ENCODE peak calls at places on chromosomes 12 and 14, in five cellular contexts. One of them, this sample, is unnamed.

GRCh38 chr14:87847216-87847615 is 145.8 kb downstream of the GALC start:
- DNase-seq in BE2C: no peak
- DNase-seq in HEK293T: no peak
- DNase-seq in prostate gland: no peak
- DNase-seq in stimulated activated effector memory CD8-positive, alpha-beta T cell treated with anti-CD3 and anti-CD28 coated beads, Interleukin-12 subunit alpha, Interleukin-12 subunit beta, amount 100 ng/mL, for 72 hours: no peak
- DNase-seq in this sample: no peak

GRCh38 chr12:55876110-55876509 is 33.4 kb upstream of the MMP19 start:
- DNase-seq in BE2C: no peak
- DNase-seq in HEK293T: no peak
- DNase-seq in prostate gland: no peak
- DNase-seq in stimulated activated effector memory CD8-positive, alpha-beta T cell treated with anti-CD3 and anti-CD28 coated beads, Interleukin-12 subunit alpha, Interleukin-12 subunit beta, amount 100 ng/mL, for 72 hours: no peak
- DNase-seq in this sample: no peak

GRCh38 chr14:63605041-63605532 is 36.6 kb downstream of the WDR89 start:
- DNase-seq in BE2C: no peak
- DNase-seq in HEK293T: no peak
- DNase-seq in prostate gland: no peak
- DNase-seq in stimulated activated effector memory CD8-positive, alpha-beta T cell treated with anti-CD3 and anti-CD28 coated beads, Interleukin-12 subunit alpha, Interleukin-12 subunit beta, amount 100 ng/mL, for 72 hours: no peak
- DNase-seq in this sample: no peak

GRCh38 chr14:52042371-52043037 is 26.4 kb downstream of the NID2 start:
- DNase-seq in BE2C: no peak
- DNase-seq in HEK293T: no peak
- DNase-seq in prostate gland: peak; percentile 23
- DNase-seq in stimulated activated effector memory CD8-positive, alpha-beta T cell treated with anti-CD3 and anti-CD28 coated beads, Interleukin-12 subunit alpha, Interleukin-12 subunit beta, amount 100 ng/mL, for 72 hours: no peak
- DNase-seq in this sample: no peak

GRCh38 chr14:68395585-68395984 is 397.3 kb downstream of the ZFP36L1 start:
- DNase-seq in BE2C: no peak
- DNase-seq in HEK293T: no peak
- DNase-seq in prostate gland: no peak
- DNase-seq in stimulated activated effector memory CD8-positive, alpha-beta T cell treated with anti-CD3 and anti-CD28 coated beads, Interleukin-12 subunit alpha, Interleukin-12 subunit beta, amount 100 ng/mL, for 72 hours: no peak
- DNase-seq in this sample: no peak

GRCh38 chr14:90601521-90601920 is 204.7 kb downstream of the CALM1 start:
- DNase-seq in BE2C: no peak
- DNase-seq in HEK293T: no peak
- DNase-seq in prostate gland: no peak
- DNase-seq in stimulated activated effector memory CD8-positive, alpha-beta T cell treated with anti-CD3 and anti-CD28 coated beads, Interleukin-12 subunit alpha, Interleukin-12 subunit beta, amount 100 ng/mL, for 72 hours: no peak
- DNase-seq in this sample: no peak

GRCh38 chr14:90545966-90546751 is 149.3 kb downstream of the CALM1 start:
- DNase-seq in BE2C: peak; percentile 41
- DNase-seq in HEK293T: no peak
- DNase-seq in prostate gland: no peak
- DNase-seq in stimulated activated effector memory CD8-positive, alpha-beta T cell treated with anti-CD3 and anti-CD28 coated beads, Interleukin-12 subunit alpha, Interleukin-12 subunit beta, amount 100 ng/mL, for 72 hours: no peak
- DNase-seq in this sample: no peak

GRCh38 chr12:26524862-26525465 is 308.0 kb downstream of the ITPR2 start:
- DNase-seq in BE2C: no peak
- DNase-seq in HEK293T: peak; percentile 13
- DNase-seq in prostate gland: no peak
- DNase-seq in stimulated activated effector memory CD8-positive, alpha-beta T cell treated with anti-CD3 and anti-CD28 coated beads, Interleukin-12 subunit alpha, Interleukin-12 subunit beta, amount 100 ng/mL, for 72 hours: no peak
- DNase-seq in this sample: no peak

GRCh38 chr12:124770725-124771124 is 92.9 kb downstream of the SCARB1 start:
- DNase-seq in BE2C: no peak
- DNase-seq in HEK293T: no peak
- DNase-seq in prostate gland: no peak
- DNase-seq in stimulated activated effector memory CD8-positive, alpha-beta T cell treated with anti-CD3 and anti-CD28 coated beads, Interleukin-12 subunit alpha, Interleukin-12 subunit beta, amount 100 ng/mL, for 72 hours: no peak
- DNase-seq in this sample: no peak

GRCh38 chr12:94491489-94491888 is 31.8 kb upstream of the CEP83 start:
- DNase-seq in BE2C: no peak
- DNase-seq in HEK293T: no peak
- DNase-seq in prostate gland: no peak
- DNase-seq in stimulated activated effector memory CD8-positive, alpha-beta T cell treated with anti-CD3 and anti-CD28 coated beads, Interleukin-12 subunit alpha, Interleukin-12 subunit beta, amount 100 ng/mL, for 72 hours: no peak
- DNase-seq in this sample: no peak

GRCh38 chr12:122862872-122863701 is 27.8 kb downstream of the HIP1R start:
- DNase-seq in BE2C: no peak
- DNase-seq in HEK293T: no peak
- DNase-seq in prostate gland: peak; percentile 90
- DNase-seq in stimulated activated effector memory CD8-positive, alpha-beta T cell treated with anti-CD3 and anti-CD28 coated beads, Interleukin-12 subunit alpha, Interleukin-12 subunit beta, amount 100 ng/mL, for 72 hours: no peak
- DNase-seq in this sample: no peak

GRCh38 chr14:98062083-98062482 is 1209.9 kb downstream of the BCL11B start:
- DNase-seq in BE2C: no peak
- DNase-seq in HEK293T: no peak
- DNase-seq in prostate gland: no peak
- DNase-seq in stimulated activated effector memory CD8-positive, alpha-beta T cell treated with anti-CD3 and anti-CD28 coated beads, Interleukin-12 subunit alpha, Interleukin-12 subunit beta, amount 100 ng/mL, for 72 hours: no peak
- DNase-seq in this sample: no peak

GRCh38 chr14:99395904-99396530 is 84.6 kb downstream of the SETD3 start:
- DNase-seq in BE2C: no peak
- DNase-seq in HEK293T: no peak
- DNase-seq in prostate gland: no peak
- DNase-seq in stimulated activated effector memory CD8-positive, alpha-beta T cell treated with anti-CD3 and anti-CD28 coated beads, Interleukin-12 subunit alpha, Interleukin-12 subunit beta, amount 100 ng/mL, for 72 hours: peak; percentile 22
- DNase-seq in this sample: no peak

GRCh38 chr12:125424909-125425308 is 359.7 kb downstream of the AACS start:
- DNase-seq in BE2C: no peak
- DNase-seq in HEK293T: no peak
- DNase-seq in prostate gland: no peak
- DNase-seq in stimulated activated effector memory CD8-positive, alpha-beta T cell treated with anti-CD3 and anti-CD28 coated beads, Interleukin-12 subunit alpha, Interleukin-12 subunit beta, amount 100 ng/mL, for 72 hours: no peak
- DNase-seq in this sample: no peak

GRCh38 chr14:28754209-28754985 is 12.2 kb upstream of the FOXG1 start:
- DNase-seq in BE2C: peak; percentile 51
- DNase-seq in HEK293T: peak; percentile 54
- DNase-seq in prostate gland: no peak
- DNase-seq in stimulated activated effector memory CD8-positive, alpha-beta T cell treated with anti-CD3 and anti-CD28 coated beads, Interleukin-12 subunit alpha, Interleukin-12 subunit beta, amount 100 ng/mL, for 72 hours: no peak
- DNase-seq in this sample: no peak

GRCh38 chr12:25501565-25501964 is 51.5 kb downstream of the LMNTD1 start:
- DNase-seq in BE2C: no peak
- DNase-seq in HEK293T: no peak
- DNase-seq in prostate gland: no peak
- DNase-seq in stimulated activated effector memory CD8-positive, alpha-beta T cell treated with anti-CD3 and anti-CD28 coated beads, Interleukin-12 subunit alpha, Interleukin-12 subunit beta, amount 100 ng/mL, for 72 hours: no peak
- DNase-seq in this sample: no peak

GRCh38 chr12:119876761-119877638 is at the start of gene CIT:
- DNase-seq in BE2C: peak; percentile 94
- DNase-seq in HEK293T: peak; percentile 99
- DNase-seq in prostate gland: peak; percentile 90
- DNase-seq in stimulated activated effector memory CD8-positive, alpha-beta T cell treated with anti-CD3 and anti-CD28 coated beads, Interleukin-12 subunit alpha, Interleukin-12 subunit beta, amount 100 ng/mL, for 72 hours: peak; percentile 79
- DNase-seq in this sample: peak; percentile 53

GRCh38 chr14:22689186-22689585 is 45.0 kb upstream of the OR6J1 start:
- DNase-seq in BE2C: no peak
- DNase-seq in HEK293T: no peak
- DNase-seq in prostate gland: no peak
- DNase-seq in stimulated activated effector memory CD8-positive, alpha-beta T cell treated with anti-CD3 and anti-CD28 coated beads, Interleukin-12 subunit alpha, Interleukin-12 subunit beta, amount 100 ng/mL, for 72 hours: no peak
- DNase-seq in this sample: no peak

GRCh38 chr14:106414464-106414863 is 888.1 kb downstream of the TMEM121 start:
- DNase-seq in BE2C: no peak
- DNase-seq in HEK293T: no peak
- DNase-seq in prostate gland: no peak
- DNase-seq in stimulated activated effector memory CD8-positive, alpha-beta T cell treated with anti-CD3 and anti-CD28 coated beads, Interleukin-12 subunit alpha, Interleukin-12 subunit beta, amount 100 ng/mL, for 72 hours: no peak
- DNase-seq in this sample: no peak

GRCh38 chr14:51929156-51929555 is 60.2 kb upstream of the RTRAF start:
- DNase-seq in BE2C: no peak
- DNase-seq in HEK293T: no peak
- DNase-seq in prostate gland: no peak
- DNase-seq in stimulated activated effector memory CD8-positive, alpha-beta T cell treated with anti-CD3 and anti-CD28 coated beads, Interleukin-12 subunit alpha, Interleukin-12 subunit beta, amount 100 ng/mL, for 72 hours: no peak
- DNase-seq in this sample: no peak

GRCh38 chr12:6020930-6021329 is 75.9 kb upstream of the ANO2 start:
- DNase-seq in BE2C: no peak
- DNase-seq in HEK293T: no peak
- DNase-seq in prostate gland: peak; percentile 52
- DNase-seq in stimulated activated effector memory CD8-positive, alpha-beta T cell treated with anti-CD3 and anti-CD28 coated beads, Interleukin-12 subunit alpha, Interleukin-12 subunit beta, amount 100 ng/mL, for 72 hours: no peak
- DNase-seq in this sample: no peak